ENCODE peak calls at places on chromosome 22, in seven cellular contexts. I is SK-N-SH, L is HCT116, V is K562, M is HepG2, K is GM12878, N is H1. D is an unnamed sample.

GRCh38 chr22:39150848-39151215 is 1.6 kb downstream of the CBX7 start:
- DNase-seq in M (no peak), N (no peak), K (no peak), V (no peak), L (no peak), I (no peak), D (peak; percentile 23)

GRCh38 chr22:26547426-26547825 is 35.2 kb upstream of the TFIP11 start:
- DNase-seq in M (no peak), N (no peak), K (no peak), I (no peak), V (no peak), L (no peak), D (no peak)

GRCh38 chr22:35703861-35704584 is 13.6 kb upstream of the APOL5 start:
- DNase-seq in K (no peak), N (no peak), I (no peak), L (no peak), V (no peak), M (no peak), D (no peak)

GRCh38 chr22:27597703-27598444 is 203.7 kb downstream of the MN1 start:
- DNase-seq in L (peak; percentile 22), K (no peak), V (peak; percentile 62), M (no peak), I (no peak), N (no peak), D (peak; percentile 41)

GRCh38 chr22:31867386-31868153 is 76.8 kb upstream of the YWHAH start:
- DNase-seq in L (no peak), M (no peak), I (no peak), V (peak; percentile 20), N (no peak), K (no peak), D (no peak)

GRCh38 chr22:35312198-35313059 is 12.7 kb downstream of the TOM1 start:
- DNase-seq in I (no peak), K (no peak), V (no peak), N (no peak), M (peak; percentile 90), L (peak; percentile 16), D (no peak)

GRCh38 chr22:28222066-28222465 is 303.0 kb upstream of the PITPNB start:
- DNase-seq in K (no peak), L (no peak), I (no peak), V (no peak), M (no peak), N (no peak), D (no peak)

GRCh38 chr22:40520562-40520961 is 116.0 kb downstream of the MRTFA start:
- DNase-seq in M (no peak), I (no peak), K (no peak), L (no peak), V (no peak), N (no peak), D (no peak)

GRCh38 chr22:41217553-41218157 is 12.5 kb downstream of the L3MBTL2 start:
- DNase-seq in K (no peak), I (no peak), M (no peak), L (no peak), V (no peak), N (no peak), D (no peak)

GRCh38 chr22:29382575-29383328 is 5.6 kb downstream of the AP1B1 start:
- DNase-seq in I (no peak), V (peak; percentile 40), M (no peak), K (no peak), L (no peak), N (no peak), D (no peak)

GRCh38 chr22:45934659-45935341 is 42.2 kb downstream of the WNT7B start:
- DNase-seq in K (no peak), N (no peak), I (peak; percentile 79), M (peak; percentile 27), L (peak; percentile 93), V (no peak), D (peak; percentile 26)

GRCh38 chr22:45511847-45512261 is 9.2 kb downstream of the FBLN1 start:
- DNase-seq in L (no peak), I (no peak), K (no peak), N (no peak), M (no peak), V (no peak), D (no peak)

GRCh38 chr22:31333648-31334047 is 12.5 kb downstream of the PATZ1 start:
- DNase-seq in N (no peak), K (no peak), M (no peak), I (no peak), V (no peak), L (no peak), D (no peak)

GRCh38 chr22:42158456-42159132 is 28.0 kb upstream of the CYP2D6 start:
- DNase-seq in V (no peak), K (no peak), N (no peak), L (no peak), I (no peak), M (no peak), D (no peak)

GRCh38 chr22:17239156-17239701 is 20.0 kb upstream of the ADA2 start:
- DNase-seq in I (no peak), K (no peak), N (no peak), M (no peak), V (no peak), L (no peak), D (no peak)

GRCh38 chr22:39317756-39318506 is 1.5 kb downstream of the RPL3 start:
- DNase-seq in K (no peak), L (no peak), I (no peak), N (no peak), V (no peak), M (no peak), D (no peak)

GRCh38 chr22:26502688-26503561 is 9.3 kb downstream of the TFIP11 start:
- DNase-seq in I (peak; percentile 59), K (no peak), M (no peak), N (no peak), L (no peak), V (peak; percentile 31), D (peak; percentile 53)

GRCh38 chr22:49733631-49734030 is 94.0 kb downstream of the BRD1 start:
- DNase-seq in N (no peak), K (no peak), M (no peak), L (no peak), V (no peak), I (no peak), D (no peak)

GRCh38 chr22:49735411-49736311 is 92.0 kb downstream of the BRD1 start:
- DNase-seq in M (no peak), K (no peak), V (peak; percentile 58), L (no peak), N (no peak), I (peak; percentile 76), D (peak; percentile 47)

GRCh38 chr22:49736538-49736937 is 91.1 kb downstream of the BRD1 start:
- DNase-seq in K (no peak), N (no peak), I (peak; percentile 65), V (no peak), M (no peak), L (no peak), D (no peak)

GRCh38 chr22:49734390-49734789 is 93.3 kb downstream of the BRD1 start:
- DNase-seq in M (no peak), L (no peak), I (no peak), K (no peak), V (no peak), N (no peak), D (no peak)

GRCh38 chr22:49734882-49735281 is 92.8 kb downstream of the BRD1 start:
- DNase-seq in V (no peak), I (peak; percentile 15), N (no peak), M (no peak), L (no peak), K (no peak), D (no peak)
- TF ChIP-seq JUND in V (no peak), I (no peak), N (no peak), M (no peak), L (no peak), K (no peak), D (no peak)

GRCh38 chr22:50577697-50577986 is 585 bp downstream of the CPT1B start:
- DNase-seq in I (no peak), M (no peak), V (no peak), N (no peak), K (no peak), L (no peak), D (no peak)
- TF ChIP-seq JUND in I (no peak), M (no peak), V (no peak), N (no peak), K (no peak), L (no peak), D (no peak)

DNA sequence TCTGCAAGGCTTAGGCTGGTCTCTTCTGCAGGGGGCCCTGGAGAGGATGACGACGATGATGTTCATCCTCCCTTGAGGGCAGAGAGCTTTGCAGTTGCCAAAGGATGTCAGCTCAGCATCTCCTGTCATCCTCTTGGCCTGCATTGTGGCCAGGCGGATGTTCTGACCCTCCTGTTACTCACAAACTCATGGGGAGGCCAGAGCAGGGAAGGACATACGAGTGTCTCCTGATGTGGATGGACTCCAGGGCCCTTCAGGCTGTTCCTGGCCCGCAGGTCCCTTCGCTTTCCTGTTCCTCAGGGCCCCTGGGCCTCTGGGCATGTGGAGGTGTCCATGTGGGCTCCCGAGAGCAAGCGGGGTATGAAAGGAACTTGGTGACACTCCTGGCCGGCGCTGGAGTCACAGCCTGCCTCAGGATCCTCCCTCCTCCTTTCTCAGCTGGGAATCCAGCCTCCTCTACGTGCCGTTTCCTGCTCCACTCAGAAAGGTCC is 8.5 kb downstream of the ADORA2A start:
- DNase-seq in K (no peak), M (no peak), L (no peak), V (no peak), I (peak; percentile 13), N (no peak), D (no peak)
- TF ChIP-seq JUND in K (no peak), M (no peak), L (no peak), V (no peak), I (no peak), N (no peak), D (no peak)

GRCh38 chr22:44351685-44352377 is 39.1 kb upstream of the SHISAL1 start:
- DNase-seq in M (no peak), V (no peak), N (peak; percentile 57), K (no peak), L (no peak), I (peak; percentile 49), D (no peak)
- TF ChIP-seq JUND in M (no peak), V (no peak), N (peak; percentile 70), K (no peak), L (no peak), I (peak; percentile 40), D (no peak)

DNA sequence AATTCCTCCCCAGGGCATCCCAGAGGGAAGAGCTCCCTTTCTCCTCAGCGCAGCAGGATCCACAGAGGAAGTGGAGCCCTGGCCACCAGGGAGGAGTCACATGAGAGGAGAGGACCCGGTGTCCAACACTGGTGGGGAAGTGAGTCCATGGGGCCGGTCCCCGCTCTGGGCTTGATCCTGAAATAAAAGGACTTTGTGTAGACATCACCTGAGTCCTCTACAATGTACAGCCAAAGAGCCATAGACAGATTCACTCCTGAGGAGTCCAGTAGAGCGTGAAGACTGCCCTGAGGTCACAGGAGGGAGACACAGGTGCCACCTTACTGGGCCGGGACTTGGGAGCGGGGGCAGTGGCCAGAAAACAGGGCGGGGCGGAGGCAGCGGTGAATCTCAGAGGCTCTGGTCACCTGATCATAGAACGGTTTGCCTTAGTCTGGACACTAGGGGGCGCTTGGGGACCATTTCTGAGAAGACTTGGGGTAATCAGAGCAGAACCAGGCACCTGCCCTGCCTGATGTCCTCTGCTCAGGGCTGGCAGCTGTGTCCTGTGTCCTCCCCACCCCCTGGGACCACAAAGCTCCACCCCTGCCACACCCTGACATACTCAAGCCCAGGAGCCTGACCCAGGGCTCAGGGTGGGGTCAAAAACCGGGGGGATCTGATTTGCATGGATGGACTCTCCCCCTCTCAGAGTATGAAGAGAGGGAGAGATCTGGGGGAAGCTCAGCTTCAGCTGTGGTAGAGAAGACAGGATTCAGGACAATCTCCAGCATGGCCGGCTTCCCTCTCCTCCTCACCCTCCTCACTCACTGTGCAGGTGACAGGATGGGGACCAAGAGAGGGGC is 112.7 kb downstream of the VPREB1 start:
- DNase-seq in M (peak; percentile 66), I (peak; percentile 78), L (peak; percentile 77), V (peak; percentile 100), N (peak; percentile 41), K (peak; percentile 34), D (peak; percentile 80)
- TF ChIP-seq JUND in M (no peak), I (no peak), L (no peak), V (peak; percentile 40), N (no peak), K (no peak), D (no peak)